ENCODE peak calls at places on chromosome 20, in nine cellular contexts. G, S, M, D, Y, O, J, C and K are unnamed samples. For H3K9me3, the result is how much of the 10 kb centered on the place peaks cover.

GRCh38 chr20:35021063-35021462 is 65.4 kb downstream of the MYH7B start:
- DNase-seq in O (no peak), S (no peak), D (no peak), M (no peak), C (no peak), Y (no peak), J (no peak), G (no peak), K (no peak)

GRCh38 chr20:17226410-17227198 is at the start of gene PCSK2:
- DNase-seq in Y (no peak), S (peak), M (peak), G (peak), C (no peak), D (peak), O (no peak), J (no peak), K (no peak)

GRCh38 chr20:38001173-38001875 is 31.9 kb downstream of the TTI1 start:
- DNase-seq in M (no peak), Y (no peak), O (no peak), G (peak), S (no peak), D (no peak), J (no peak), C (no peak), K (no peak)

GRCh38 chr20:57613481-57613921 is 6.7 kb downstream of the ZBP1 start:
- DNase-seq in S (no peak), J (no peak), D (no peak), Y (no peak), M (no peak), O (no peak), C (no peak), G (no peak), K (no peak)

GRCh38 chr20:47949230-47949629 is 163.9 kb upstream of the SULF2 start:
- DNase-seq in G (no peak), M (no peak), D (no peak), C (no peak), Y (no peak), S (no peak), O (no peak), J (no peak), K (no peak)

GRCh38 chr20:45967551-45968080 is 4.4 kb downstream of the ZNF335 start:
- DNase-seq in D (peak), C (no peak), G (no peak), M (no peak), O (peak), S (no peak), J (no peak), Y (no peak), K (no peak)

GRCh38 chr20:62828551-62829230 is 11.8 kb downstream of the COL9A3 start:
- DNase-seq in O (no peak), D (no peak), J (no peak), G (no peak), C (no peak), M (no peak), Y (no peak), S (no peak), K (no peak)

GRCh38 chr20:36320261-36320897 is 14.2 kb downstream of the DLGAP4 start:
- DNase-seq in S (no peak), M (no peak), G (no peak), C (no peak), J (no peak), D (no peak), Y (no peak), O (no peak), K (no peak)

GRCh38 chr20:8213831-8214587 is 81.9 kb downstream of the PLCB1 start:
- DNase-seq in C (no peak), G (no peak), M (no peak), Y (no peak), D (no peak), O (no peak), S (no peak), J (no peak), K (no peak)

GRCh38 chr20:35314460-35315198 is 22.4 kb upstream of the FAM83C start:
- DNase-seq in C (no peak), Y (no peak), M (no peak), D (no peak), S (no peak), G (no peak), O (no peak), J (no peak), K (no peak)

GRCh38 chr20:12372557-12372956 is 454.9 kb downstream of the BTBD3 start:
- DNase-seq in J (no peak), C (no peak), M (no peak), G (no peak), Y (no peak), O (no peak), D (no peak), S (no peak), K (no peak)

GRCh38 chr20:16575390-16576140 is 2.3 kb upstream of the KIF16B start:
- DNase-seq in G (no peak), S (no peak), J (no peak), M (no peak), D (no peak), C (no peak), Y (no peak), O (no peak), K (no peak)

GRCh38 chr20:45892049-45892816 is 1.1 kb downstream of the CTSA start:
- DNase-seq in J (no peak), O (no peak), S (no peak), G (peak), C (no peak), M (peak), D (peak), Y (no peak), K (no peak)

GRCh38 chr20:25178563-25179438 is 16.7 kb upstream of the ENTPD6 start:
- DNase-seq in M (peak), J (no peak), G (peak), C (no peak), D (peak), S (peak), Y (no peak), O (no peak), K (no peak)

GRCh38 chr20:36094497-36094896 is 60.0 kb upstream of the EPB41L1 start:
- DNase-seq in S (no peak), D (no peak), M (no peak), G (no peak), O (no peak), Y (no peak), C (no peak), J (no peak), K (no peak)

GRCh38 chr20:46520976-46521579 is 7.7 kb upstream of the ZNF334 start:
- DNase-seq in C (peak), G (peak), S (peak), O (no peak), M (peak), J (peak), Y (no peak), D (peak), K (peak)

GRCh38 chr20:51698252-51698651 is 69.9 kb downstream of the ATP9A start:
- DNase-seq in S (no peak), Y (no peak), M (no peak), O (no peak), G (no peak), J (no peak), C (no peak), D (no peak), K (no peak)

GRCh38 chr20:25325997-25326396 is 64.6 kb downstream of the ABHD12 start:
- DNase-seq in O (no peak), M (no peak), Y (no peak), C (no peak), S (no peak), D (no peak), G (no peak), J (no peak), K (no peak)

GRCh38 chr20:47713941-47714450 is 71.3 kb downstream of the SULF2 start:
- DNase-seq in Y (no peak), D (no peak), G (peak), S (peak), O (no peak), C (no peak), J (no peak), M (no peak), K (no peak)

GRCh38 chr20:12970372-12970821 is 38.4 kb upstream of the SPTLC3 start:
- DNase-seq in C (no peak), J (no peak), M (peak), O (no peak), D (no peak), S (no peak), G (peak), Y (no peak), K (no peak)

GRCh38 chr20:19284400-19285178 is 72.1 kb downstream of the SLC24A3 start:
- DNase-seq in J (no peak), G (no peak), Y (no peak), S (no peak), D (no peak), O (no peak), C (no peak), M (no peak), K (no peak)

GRCh38 chr20:30502670-30503069 is 754.8 kb upstream of the DEFB115 start:
- DNase-seq in M (no peak), G (no peak), O (no peak), Y (no peak), C (no peak), J (no peak), D (no peak), S (no peak), K (no peak)

GRCh38 chr20:23144856-23145255 is 58.7 kb upstream of the CD93 start:
- DNase-seq in C (no peak), J (no peak), Y (no peak), O (no peak), M (no peak), S (no peak), G (no peak), D (no peak), K (no peak)

GRCh38 chr20:95215-95614 is 7.7 kb downstream of the DEFB125 start:
- DNase-seq in J (no peak), C (no peak), Y (no peak), G (no peak), O (no peak), M (no peak), D (no peak), S (no peak), K (no peak)
- H3K9me3 ChIP-seq in J (under half), C (under half), Y (under half), G (under half), O (under half), M (under half), D (under half), S (under half), K (under half)

DNA sequence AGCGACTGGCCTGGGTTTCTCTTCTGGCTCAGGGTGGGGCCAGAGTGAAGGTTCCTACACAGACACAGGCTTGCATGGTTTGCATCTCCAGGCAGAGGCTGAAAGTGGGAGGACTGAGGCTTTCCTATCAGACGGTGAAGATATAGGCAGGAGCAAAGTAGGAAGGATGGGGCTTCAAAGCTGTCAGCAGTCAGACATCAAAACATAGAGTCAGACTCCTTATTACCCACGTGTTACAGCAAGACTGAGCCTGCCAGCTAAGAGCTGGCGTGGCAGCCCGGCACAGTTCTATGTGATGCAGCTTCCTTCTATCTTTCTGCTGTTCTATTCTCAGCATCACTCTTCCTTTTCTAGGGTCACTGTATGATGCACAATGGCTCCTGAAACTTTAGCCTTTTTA is 445.1 kb downstream of the DOK5 start:
- DNase-seq in O (no peak), Y (no peak), D (no peak), M (no peak), S (no peak), C (no peak), J (no peak), G (no peak), K (no peak)
- H3K9me3 ChIP-seq in O (under half), Y (under half), D (under half), M (under half), S (under half), C (under half), J (under half), G (under half), K (under half)

GRCh38 chr20:44702776-44703175 is 12.4 kb upstream of the CCN5 start:
- DNase-seq in S (peak), J (no peak), D (peak), O (peak), C (no peak), M (no peak), G (peak), Y (no peak), K (no peak)

GRCh38 chr20:44703956-44704488 is 11.1 kb upstream of the CCN5 start:
- DNase-seq in Y (no peak), G (no peak), C (no peak), O (no peak), D (no peak), J (no peak), M (no peak), S (no peak), K (no peak)

GRCh38 chr20:44705364-44706094 is 9.6 kb upstream of the CCN5 start:
- DNase-seq in O (no peak), G (no peak), M (no peak), J (no peak), C (no peak), S (no peak), Y (no peak), D (no peak), K (no peak)

GRCh38 chr20:44703183-44703925 is 11.8 kb upstream of the CCN5 start:
- DNase-seq in O (no peak), G (no peak), D (no peak), C (no peak), Y (no peak), J (no peak), S (no peak), M (no peak), K (no peak)

GRCh38 chr20:44704551-44704971 is 10.6 kb upstream of the CCN5 start:
- DNase-seq in D (no peak), Y (no peak), O (no peak), C (no peak), G (peak), M (no peak), S (peak), J (no peak), K (no peak)
- H3K9me3 ChIP-seq in D (under half), Y (under half), O (under half), C (under half), G (under half), M (under half), S (under half), J (under half), K (under half)

DNA sequence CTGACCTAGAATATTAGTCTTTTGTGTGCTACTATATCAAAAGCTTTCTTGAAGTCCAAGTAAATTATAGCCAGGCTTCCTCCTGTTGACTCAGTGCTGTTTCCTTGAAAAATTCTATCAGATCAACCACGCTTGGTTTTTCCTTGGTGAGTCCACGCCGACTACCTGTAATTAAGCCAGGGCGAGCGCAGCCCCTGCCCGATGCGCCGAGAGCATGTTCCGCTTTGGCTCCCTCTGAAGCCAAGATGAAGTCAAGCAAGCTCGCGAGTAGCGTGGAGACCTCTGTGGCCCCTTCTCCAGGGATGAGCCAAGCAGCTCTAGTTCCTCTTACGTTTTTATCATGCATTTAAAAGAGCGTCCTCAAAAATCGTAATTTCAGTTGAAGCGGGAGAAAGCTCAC is 641.2 kb downstream of the CDH26 start:
- DNase-seq in C (no peak), J (no peak), S (no peak), Y (no peak), G (no peak), D (no peak), O (no peak), M (no peak), K (no peak)
- H3K9me3 ChIP-seq in C (under half), J (under half), S (under half), Y (under half), G (under half), D (under half), O (under half), M (under half), K (under half)